ENCODE peak calls at places on chromosomes 11 and 22, in six cellular contexts. One of them, this sample, is unnamed.

GRCh38 chr11:125075900-125076317 is 12.8 kb downstream of the SLC37A2 start:
- DNase-seq in AG08395: no peak
- DNase-seq in EH: no peak
- DNase-seq in AG04450: no peak
- DNase-seq in effector CD4-positive, alpha-beta T cell: no peak
- DNase-seq in ascending aorta: no peak
- DNase-seq in this sample: no peak

GRCh38 chr11:69539416-69540117 is 58.1 kb downstream of the LINC01488 start:
- DNase-seq in EH: no peak
- DNase-seq in ascending aorta: no peak
- DNase-seq in effector CD4-positive, alpha-beta T cell: no peak
- DNase-seq in AG08395: no peak
- DNase-seq in AG04450: no peak
- DNase-seq in this sample: no peak

GRCh38 chr11:63535734-63536133 is 874 bp upstream of the PLAAT4 start:
- DNase-seq in AG08395: no peak
- DNase-seq in EH: no peak
- DNase-seq in AG04450: no peak
- DNase-seq in ascending aorta: no peak
- DNase-seq in effector CD4-positive, alpha-beta T cell: no peak
- DNase-seq in this sample: no peak

GRCh38 chr11:78783301-78783700 is 208.6 kb upstream of the NARS2 start:
- DNase-seq in EH: peak; percentile 32
- DNase-seq in ascending aorta: no peak
- DNase-seq in AG08395: peak; percentile 29
- DNase-seq in effector CD4-positive, alpha-beta T cell: no peak
- DNase-seq in AG04450: no peak
- DNase-seq in this sample: no peak

GRCh38 chr11:58330861-58331260 is 28.0 kb downstream of the OR5B17 start:
- DNase-seq in AG04450: peak; percentile 29
- DNase-seq in AG08395: no peak
- DNase-seq in EH: peak; percentile 81
- DNase-seq in effector CD4-positive, alpha-beta T cell: no peak
- DNase-seq in ascending aorta: no peak
- DNase-seq in this sample: peak; percentile 39

GRCh38 chr22:38201371-38201717 is 450 bp upstream of the MAFF start:
- DNase-seq in effector CD4-positive, alpha-beta T cell: no peak
- DNase-seq in AG08395: no peak
- DNase-seq in ascending aorta: no peak
- DNase-seq in AG04450: no peak
- DNase-seq in EH: no peak
- DNase-seq in this sample: no peak

GRCh38 chr11:16195659-16196058 is 160.7 kb downstream of the SOX6 start:
- DNase-seq in effector CD4-positive, alpha-beta T cell: no peak
- DNase-seq in AG08395: peak; percentile 17
- DNase-seq in ascending aorta: no peak
- DNase-seq in EH: peak; percentile 91
- DNase-seq in AG04450: peak; percentile 32
- DNase-seq in this sample: peak; percentile 31

GRCh38 chr11:57547854-57548377 is 10.5 kb downstream of the SMTNL1 start:
- DNase-seq in EH: no peak
- DNase-seq in AG04450: no peak
- DNase-seq in ascending aorta: no peak
- DNase-seq in effector CD4-positive, alpha-beta T cell: no peak
- DNase-seq in AG08395: no peak
- DNase-seq in this sample: no peak

GRCh38 chr11:114304969-114305368 is 8.8 kb downstream of the NNMT start:
- DNase-seq in effector CD4-positive, alpha-beta T cell: no peak
- DNase-seq in EH: no peak
- DNase-seq in AG08395: no peak
- DNase-seq in ascending aorta: no peak
- DNase-seq in AG04450: no peak
- DNase-seq in this sample: no peak

GRCh38 chr11:75884321-75884720 is 69.3 kb downstream of the UVRAG start:
- DNase-seq in effector CD4-positive, alpha-beta T cell: no peak
- DNase-seq in AG08395: no peak
- DNase-seq in ascending aorta: no peak
- DNase-seq in EH: no peak
- DNase-seq in AG04450: no peak
- DNase-seq in this sample: no peak

GRCh38 chr11:19281041-19281440 is 40.3 kb upstream of the E2F8 start:
- DNase-seq in ascending aorta: no peak
- DNase-seq in AG04450: no peak
- DNase-seq in EH: no peak
- DNase-seq in effector CD4-positive, alpha-beta T cell: no peak
- DNase-seq in AG08395: no peak
- DNase-seq in this sample: no peak

GRCh38 chr22:22849640-22850610 is 37.7 kb upstream of the IGLL5 start:
- DNase-seq in effector CD4-positive, alpha-beta T cell: no peak
- DNase-seq in AG08395: no peak
- DNase-seq in AG04450: no peak
- DNase-seq in ascending aorta: no peak
- DNase-seq in EH: no peak
- DNase-seq in this sample: no peak

GRCh38 chr11:122170815-122171475 is 54.9 kb upstream of the BLID start:
- DNase-seq in EH: peak; percentile 95
- DNase-seq in AG04450: peak; percentile 56
- DNase-seq in effector CD4-positive, alpha-beta T cell: no peak
- DNase-seq in ascending aorta: no peak
- DNase-seq in AG08395: peak; percentile 76
- DNase-seq in this sample: no peak

GRCh38 chr22:41565403-41566054 is 4.7 kb downstream of the CSDC2 start:
- DNase-seq in AG04450: peak; percentile 56
- DNase-seq in AG08395: peak; percentile 88
- DNase-seq in EH: peak; percentile 94
- DNase-seq in ascending aorta: no peak
- DNase-seq in effector CD4-positive, alpha-beta T cell: no peak
- DNase-seq in this sample: peak; percentile 47

GRCh38 chr11:120128392-120129172 is 9.3 kb downstream of the TRIM29 start:
- DNase-seq in EH: peak; percentile 81
- DNase-seq in AG08395: peak; percentile 82
- DNase-seq in effector CD4-positive, alpha-beta T cell: no peak
- DNase-seq in ascending aorta: peak; percentile 17
- DNase-seq in AG04450: no peak
- DNase-seq in this sample: peak; percentile 44

GRCh38 chr11:72818971-72819370 is 4.8 kb downstream of the ATG16L2 start:
- DNase-seq in effector CD4-positive, alpha-beta T cell: no peak
- DNase-seq in EH: no peak
- DNase-seq in AG08395: no peak
- DNase-seq in ascending aorta: no peak
- DNase-seq in AG04450: no peak
- DNase-seq in this sample: no peak

GRCh38 chr11:87780068-87780413 is 395.2 kb downstream of the RAB38 start:
- DNase-seq in ascending aorta: no peak
- DNase-seq in AG04450: no peak
- DNase-seq in EH: no peak
- DNase-seq in effector CD4-positive, alpha-beta T cell: no peak
- DNase-seq in AG08395: no peak
- DNase-seq in this sample: no peak

GRCh38 chr11:1208361-1209261 is 14.3 kb upstream of the MUC5B start:
- DNase-seq in effector CD4-positive, alpha-beta T cell: no peak
- DNase-seq in AG08395: no peak
- DNase-seq in AG04450: no peak
- DNase-seq in ascending aorta: no peak
- DNase-seq in EH: no peak
- DNase-seq in this sample: no peak

GRCh38 chr22:23938328-23939016 is 22.5 kb downstream of the GSTT2B start:
- DNase-seq in ascending aorta: no peak
- DNase-seq in effector CD4-positive, alpha-beta T cell: no peak
- DNase-seq in AG04450: no peak
- DNase-seq in EH: no peak
- DNase-seq in AG08395: no peak
- DNase-seq in this sample: no peak

GRCh38 chr11:13883042-13883441 is 79.5 kb upstream of the SPON1 start:
- DNase-seq in AG04450: no peak
- DNase-seq in ascending aorta: no peak
- DNase-seq in EH: no peak
- DNase-seq in effector CD4-positive, alpha-beta T cell: no peak
- DNase-seq in AG08395: no peak
- DNase-seq in this sample: no peak

GRCh38 chr11:56876621-56877312 is 111.9 kb upstream of the OR5AK2 start:
- DNase-seq in AG08395: no peak
- DNase-seq in EH: no peak
- DNase-seq in ascending aorta: no peak
- DNase-seq in effector CD4-positive, alpha-beta T cell: no peak
- DNase-seq in AG04450: no peak
- DNase-seq in this sample: peak; percentile 11

GRCh38 chr11:134224710-134225662 is 515 bp downstream of the VPS26B start:
- DNase-seq in effector CD4-positive, alpha-beta T cell: peak; percentile 23
- DNase-seq in AG04450: no peak
- DNase-seq in ascending aorta: no peak
- DNase-seq in AG08395: peak; percentile 22
- DNase-seq in EH: peak; percentile 49
- DNase-seq in this sample: no peak